ENCODE peak calls at places on chromosomes 3 and 15, in four cellular contexts. U is transverse colon, D is adrenal gland, O is endothelial cell. T is an unnamed sample.

GRCh38 chr15:43218908-43219706 is 1.7 kb downstream of the EPB42 start:
- DNase-seq in U (no peak), D (no peak), O (peak; percentile 59), T (no peak)

GRCh38 chr15:25245801-25246622 is 192.8 kb downstream of the UBE3A start:
- DNase-seq in U (peak; percentile 4), D (no peak), O (no peak), T (no peak)

GRCh38 chr3:47604145-47604544 is 25.5 kb upstream of the CSPG5 start:
- DNase-seq in U (no peak), D (no peak), O (no peak), T (no peak)

GRCh38 chr3:27643355-27643754 is 78.8 kb downstream of the EOMES start:
- DNase-seq in U (no peak), D (no peak), O (no peak), T (no peak)

GRCh38 chr15:58597943-58598828 is 151.3 kb downstream of the ADAM10 start:
- DNase-seq in U (no peak), D (no peak), O (no peak), T (no peak)

GRCh38 chr15:86837631-86838030 is 758.0 kb downstream of the AGBL1 start:
- DNase-seq in U (no peak), D (no peak), O (no peak), T (no peak)

GRCh38 chr15:35560258-35560657 is 14.3 kb upstream of the DPH6 start:
- DNase-seq in U (no peak), D (no peak), O (no peak), T (no peak)

GRCh38 chr3:106628407-106628806 is 748.8 kb upstream of the CCDC54 start:
- DNase-seq in U (no peak), D (no peak), O (no peak), T (no peak)

GRCh38 chr15:66701422-66702034 is 508 bp upstream of the SMAD6 start:
- DNase-seq in U (peak; percentile 54), D (peak; percentile 43), O (peak; percentile 55), T (no peak)

GRCh38 chr3:25033407-25034029 is 394.5 kb upstream of the RARB start:
- DNase-seq in U (peak; percentile 11), D (peak; percentile 31), O (peak; percentile 62), T (peak; percentile 37)

GRCh38 chr3:151425640-151426336 is 35.1 kb downstream of the IGSF10 start:
- DNase-seq in U (no peak), D (no peak), O (no peak), T (peak; percentile 20)

GRCh38 chr3:127337911-127338531 is 50.2 kb upstream of the PRR20G start:
- DNase-seq in U (no peak), D (no peak), O (no peak), T (no peak)

GRCh38 chr3:127339943-127340861 is 52.4 kb upstream of the PRR20G start:
- DNase-seq in U (no peak), D (no peak), O (no peak), T (peak; percentile 34)

GRCh38 chr3:127339016-127339415 is 51.2 kb upstream of the PRR20G start:
- DNase-seq in U (no peak), D (no peak), O (no peak), T (no peak)

GRCh38 chr3:127337001-127337400 is 49.2 kb upstream of the PRR20G start:
- DNase-seq in U (no peak), D (no peak), O (no peak), T (no peak)

DNA sequence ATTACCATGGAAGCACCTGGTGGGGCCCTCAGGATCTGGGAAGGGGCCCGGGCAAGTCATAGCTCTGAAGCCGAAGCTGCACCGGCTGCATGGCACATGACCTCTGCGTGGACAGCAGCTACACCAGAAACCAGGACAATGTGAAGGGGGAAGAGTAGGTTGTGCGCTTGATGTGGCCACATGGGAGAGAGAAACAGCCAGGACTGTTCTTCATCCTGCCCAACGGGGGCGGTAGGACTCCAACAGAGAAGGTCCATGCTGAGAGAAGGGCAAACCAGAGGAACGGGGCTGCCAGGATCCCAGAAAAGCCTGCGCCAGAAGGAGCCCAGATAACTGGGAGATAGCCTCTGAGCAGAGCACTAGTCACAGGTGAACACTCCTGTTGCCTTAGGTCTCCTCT is 54.9 kb upstream of the PRR20G start:
- DNase-seq in U (no peak), D (no peak), O (no peak), T (no peak)
- TF ChIP-seq CTCF in U (no peak), D (no peak), O (no peak), T (no peak)

GRCh38 chr15:71413419-71413818 is 298.1 kb downstream of the THSD4 start:
- DNase-seq in U (no peak), D (no peak), O (no peak), T (no peak)

GRCh38 chr15:71410347-71410746 is 295.1 kb downstream of the THSD4 start:
- DNase-seq in U (peak; percentile 41), D (no peak), O (no peak), T (no peak)

GRCh38 chr15:71414778-71415177 is 299.5 kb downstream of the THSD4 start:
- DNase-seq in U (no peak), D (no peak), O (no peak), T (no peak)

GRCh38 chr15:71409541-71409940 is 294.3 kb downstream of the THSD4 start:
- DNase-seq in U (no peak), D (no peak), O (no peak), T (no peak)

DNA sequence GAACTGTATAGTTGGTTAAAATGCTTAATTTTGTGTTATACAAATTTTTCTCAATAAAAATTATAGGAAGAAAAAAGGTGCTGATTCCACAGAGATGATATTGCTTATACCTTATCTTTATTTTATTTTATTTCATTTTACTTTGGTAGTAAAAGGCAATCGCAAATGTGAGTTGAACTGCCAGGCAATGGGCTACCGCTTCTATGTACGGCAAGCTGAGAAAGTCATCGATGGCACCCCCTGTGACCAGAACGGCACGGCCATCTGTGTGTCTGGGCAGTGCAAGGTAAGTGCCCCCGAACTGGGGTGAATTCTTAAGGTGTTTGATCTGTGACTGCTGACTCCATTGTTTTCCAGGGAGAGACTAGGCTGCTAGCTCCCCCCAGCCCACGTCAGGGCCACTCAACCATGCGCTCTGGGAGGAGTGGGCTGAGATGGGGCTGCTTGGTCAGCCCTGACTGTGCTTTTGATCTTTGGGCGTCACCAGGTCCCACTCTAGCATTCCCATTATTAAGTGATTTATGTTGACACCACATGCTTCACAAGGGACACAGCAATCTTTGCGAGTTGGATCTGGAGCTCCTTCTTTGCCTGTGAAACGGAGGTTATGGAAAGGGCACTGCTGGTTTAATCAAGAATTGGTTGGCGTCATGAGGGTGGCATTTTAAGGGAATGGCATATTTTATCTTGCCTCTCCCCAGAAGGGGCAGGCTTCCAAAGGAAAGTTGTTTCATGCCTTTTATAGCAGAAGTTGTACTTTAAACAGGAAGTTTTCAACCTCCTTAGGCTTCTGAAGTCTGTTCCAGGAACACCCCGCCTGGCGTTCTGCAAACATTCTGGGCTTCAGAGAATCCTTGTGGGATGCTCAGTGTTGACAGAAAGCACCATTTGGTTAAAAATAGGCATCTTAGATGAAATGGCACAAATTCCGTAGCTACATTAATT is 296.5 kb downstream of the THSD4 start:
- DNase-seq in U (peak; percentile 73), D (no peak), O (no peak), T (no peak)
- TF ChIP-seq CTCF in U (peak; percentile 32), D (no peak), O (no peak), T (no peak)

GRCh38 chr15:81334768-81335447 is 11.0 kb upstream of the STARD5 start:
- DNase-seq in U (no peak), D (no peak), O (no peak), T (no peak)

GRCh38 chr15:81337241-81337640 is 13.3 kb upstream of the STARD5 start:
- DNase-seq in U (no peak), D (no peak), O (no peak), T (no peak)

GRCh38 chr15:81337713-81338157 is 13.8 kb upstream of the STARD5 start:
- DNase-seq in U (no peak), D (no peak), O (no peak), T (no peak)

GRCh38 chr15:81335631-81336030 is 11.7 kb upstream of the STARD5 start:
- DNase-seq in U (no peak), D (no peak), O (no peak), T (no peak)

DNA sequence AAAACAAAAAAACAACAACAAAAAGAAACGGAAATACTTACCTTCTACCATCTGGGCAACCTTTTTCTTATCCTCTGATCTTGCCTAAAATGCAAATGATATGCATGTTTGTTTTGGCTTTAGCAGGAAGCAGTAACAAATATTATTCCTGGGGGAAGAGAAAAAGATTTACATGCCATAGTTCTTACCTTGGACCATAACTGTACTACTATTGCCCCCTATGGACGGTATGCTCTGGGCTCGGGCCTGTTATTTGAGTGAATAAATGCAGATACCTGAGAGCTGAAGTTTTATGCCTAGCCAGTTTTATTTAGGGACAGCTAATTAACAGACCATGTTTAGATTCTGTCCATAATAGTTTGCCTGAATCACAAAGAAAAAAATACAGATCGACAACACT is 12.6 kb upstream of the STARD5 start:
- DNase-seq in U (no peak), D (no peak), O (no peak), T (peak; percentile 47)
- TF ChIP-seq CTCF in U (no peak), D (peak; percentile 10), O (no peak), T (peak; percentile 45)

GRCh38 chr15:76190070-76190564 is 121.2 kb downstream of the ETFA start:
- DNase-seq in U (no peak), D (no peak), O (no peak), T (no peak)
- TF ChIP-seq CTCF in U (no peak), D (no peak), O (no peak), T (no peak)

GRCh38 chr15:92375057-92375456 is 18.6 kb upstream of the ST8SIA2 start:
- DNase-seq in U (no peak), D (no peak), O (no peak), T (no peak)
- TF ChIP-seq CTCF in U (no peak), D (no peak), O (no peak), T (no peak)

DNA sequence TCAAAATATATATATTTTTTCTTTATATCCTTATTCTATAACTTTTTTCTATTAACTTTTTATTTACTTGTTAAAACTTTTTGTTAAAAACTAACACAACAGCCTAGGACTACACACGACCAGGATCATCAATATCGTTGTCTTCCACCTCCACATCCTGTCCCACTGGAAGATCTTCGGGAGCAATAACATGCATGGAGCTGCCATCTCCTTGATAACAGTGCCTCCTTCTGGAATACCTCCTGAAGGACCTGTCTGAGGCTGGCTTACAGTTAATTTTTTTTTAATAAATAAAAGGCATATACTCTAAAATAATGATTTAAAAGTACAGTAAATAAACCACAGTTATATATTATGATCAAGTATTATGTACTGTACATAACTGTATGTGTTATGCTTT is 58.9 kb downstream of the SFMBT1 start:
- DNase-seq in U (no peak), D (no peak), O (peak; percentile 22), T (no peak)
- TF ChIP-seq CTCF in U (peak; percentile 11), D (peak; percentile 35), O (no peak), T (peak; percentile 19)